ENCODE peak calls at places on chromosomes 2 and 18, in ten cellular contexts. A is A549, J is fibroblast of mammary gland, P is dorsolateral prefrontal cortex, U is OCI-LY7, O is ascending aorta, N is breast epithelium, S is adrenal gland, W is cardiac muscle cell, G is Calu3. R is an unnamed sample.

GRCh38 chr2:149606251-149606811 is 18.8 kb upstream of the MMADHC start:
- DNase-seq in A (no peak), J (no peak), P (no peak), U (no peak), O (no peak), N (no peak), S (no peak), W (no peak), G (no peak), R (no peak)

GRCh38 chr18:13035249-13035914 is 44.2 kb downstream of the CEP192 start:
- DNase-seq in A (no peak), J (peak), P (no peak), U (no peak), O (no peak), N (no peak), S (no peak), W (no peak), G (no peak), R (no peak)

GRCh38 chr18:3111523-3112240 is 98.7 kb upstream of the LPIN2 start:
- DNase-seq in A (no peak), J (no peak), P (no peak), U (no peak), O (no peak), N (no peak), S (no peak), W (no peak), G (no peak), R (no peak)

GRCh38 chr2:71611781-71612545 is 158.6 kb downstream of the DYSF start:
- DNase-seq in A (no peak), J (no peak), P (no peak), U (no peak), O (no peak), N (peak), S (no peak), W (no peak), G (no peak), R (peak)

GRCh38 chr2:117055499-117056375 is 758.8 kb upstream of the DDX18 start:
- DNase-seq in A (no peak), J (no peak), P (no peak), U (no peak), O (no peak), N (no peak), S (no peak), W (no peak), G (no peak), R (no peak)

GRCh38 chr2:172710584-172711024 is 25.0 kb upstream of the RAPGEF4 start:
- DNase-seq in A (peak), J (peak), P (no peak), U (peak), O (no peak), N (no peak), S (peak), W (peak), G (peak), R (no peak)

GRCh38 chr2:118658581-118659248 is 188.7 kb downstream of the EN1 start:
- DNase-seq in A (no peak), J (peak), P (no peak), U (no peak), O (no peak), N (no peak), S (no peak), W (no peak), G (no peak), R (no peak)

GRCh38 chr2:98867539-98868309 is 68.3 kb downstream of the CRACDL start:
- DNase-seq in A (no peak), J (peak), P (no peak), U (no peak), O (no peak), N (no peak), S (no peak), W (no peak), G (no peak), R (no peak)

GRCh38 chr18:62450175-62450545 is 72.7 kb upstream of the ZCCHC2 start:
- DNase-seq in A (no peak), J (no peak), P (no peak), U (no peak), O (no peak), N (no peak), S (no peak), W (no peak), G (no peak), R (no peak)

GRCh38 chr2:168718622-168719021 is 83.8 kb upstream of the NOSTRIN start:
- DNase-seq in A (no peak), J (no peak), P (no peak), U (no peak), O (no peak), N (no peak), S (no peak), W (no peak), G (no peak), R (no peak)

GRCh38 chr2:10094271-10094814 is 14.1 kb upstream of the CYS1 start:
- DNase-seq in A (no peak), J (no peak), P (no peak), U (no peak), O (no peak), N (no peak), S (no peak), W (no peak), G (no peak), R (no peak)

GRCh38 chr2:60329225-60329624 is 224.2 kb downstream of the BCL11A start:
- DNase-seq in A (no peak), J (no peak), P (no peak), U (no peak), O (no peak), N (no peak), S (no peak), W (no peak), G (no peak), R (no peak)

GRCh38 chr2:192190474-192190873 is 4.3 kb downstream of the TMEFF2 start:
- DNase-seq in A (peak), J (peak), P (no peak), U (peak), O (no peak), N (no peak), S (no peak), W (peak), G (no peak), R (no peak)

GRCh38 chr2:175207741-175208438 is 26.4 kb upstream of the ATP5MC3 start:
- DNase-seq in A (no peak), J (no peak), P (peak), U (no peak), O (no peak), N (no peak), S (no peak), W (no peak), G (no peak), R (no peak)

GRCh38 chr18:44601447-44601846 is 79.2 kb upstream of the SETBP1 start:
- DNase-seq in A (no peak), J (peak), P (no peak), U (no peak), O (no peak), N (no peak), S (no peak), W (peak), G (no peak), R (no peak)

GRCh38 chr2:27756544-27757498 is 14.7 kb upstream of the MRPL33 start:
- DNase-seq in A (no peak), J (no peak), P (no peak), U (no peak), O (peak), N (no peak), S (peak), W (no peak), G (no peak), R (no peak)

DNA sequence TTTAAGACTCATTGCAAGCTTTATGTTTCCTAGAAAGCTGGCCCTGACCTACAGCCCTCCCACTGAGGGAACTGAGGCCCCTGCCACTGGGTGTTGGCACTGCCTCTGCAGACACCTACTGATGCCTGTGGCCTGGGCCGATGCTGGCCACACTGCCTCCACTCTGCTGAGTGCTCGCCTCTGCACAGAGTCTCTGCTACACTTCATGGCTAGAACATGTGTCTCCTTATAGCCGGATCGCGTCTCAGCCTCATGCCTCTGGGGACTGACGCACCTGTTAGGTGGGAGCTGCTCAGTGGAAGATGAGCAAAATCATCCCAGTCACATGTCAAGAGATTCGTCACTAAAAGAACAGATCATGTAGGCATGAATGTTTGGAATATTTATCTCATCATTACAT is 108.7 kb downstream of the RGPD3 start:
- DNase-seq in A (no peak), J (no peak), P (no peak), U (no peak), O (no peak), N (no peak), S (no peak), W (no peak), G (no peak), R (no peak)
- TF ChIP-seq CTCF in A (no peak), J (no peak), P (no peak), U (no peak), O (no peak), N (no peak), S (no peak), W (no peak), G (no peak), R (no peak)

DNA sequence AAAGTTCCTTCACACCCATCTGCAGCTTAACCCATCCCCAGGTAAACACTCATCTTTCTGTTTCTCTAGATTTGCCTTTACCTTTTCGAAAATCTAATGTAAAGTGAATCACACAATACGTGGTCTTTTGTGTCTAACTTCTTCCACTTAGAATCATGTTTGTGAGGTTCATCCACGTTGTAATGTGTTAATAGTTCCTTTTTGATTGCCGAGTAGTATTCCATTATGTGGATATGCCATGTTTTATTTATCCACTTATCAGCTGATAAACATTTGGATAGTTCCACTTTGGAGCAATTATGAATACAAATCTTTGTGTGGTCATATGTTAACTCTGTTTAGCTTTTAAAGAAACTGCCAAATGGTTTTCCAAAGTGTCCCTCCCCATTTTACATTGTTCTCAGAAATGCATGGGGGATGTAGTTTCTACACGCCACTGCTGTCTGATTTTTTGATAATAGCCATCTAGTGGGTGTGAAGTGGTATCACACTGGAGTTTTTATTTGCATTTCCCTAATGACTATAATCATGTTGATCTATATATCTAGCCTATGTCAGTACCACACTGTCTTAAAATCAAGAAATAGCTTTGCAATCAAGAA is 22.3 kb downstream of the PECR start:
- DNase-seq in A (no peak), J (no peak), P (no peak), U (peak), O (no peak), N (no peak), S (no peak), W (no peak), G (no peak), R (no peak)
- TF ChIP-seq CTCF in A (no peak), J (peak), P (no peak), U (peak), O (no peak), N (no peak), S (no peak), W (peak), G (peak), R (peak)

GRCh38 chr2:85675427-85675826 is 7.4 kb upstream of the SFTPB start:
- DNase-seq in A (no peak), J (no peak), P (no peak), U (no peak), O (no peak), N (no peak), S (no peak), W (no peak), G (no peak), R (no peak)
- TF ChIP-seq CTCF in A (no peak), J (no peak), P (no peak), U (no peak), O (no peak), N (no peak), S (no peak), W (no peak), G (no peak), R (no peak)

DNA sequence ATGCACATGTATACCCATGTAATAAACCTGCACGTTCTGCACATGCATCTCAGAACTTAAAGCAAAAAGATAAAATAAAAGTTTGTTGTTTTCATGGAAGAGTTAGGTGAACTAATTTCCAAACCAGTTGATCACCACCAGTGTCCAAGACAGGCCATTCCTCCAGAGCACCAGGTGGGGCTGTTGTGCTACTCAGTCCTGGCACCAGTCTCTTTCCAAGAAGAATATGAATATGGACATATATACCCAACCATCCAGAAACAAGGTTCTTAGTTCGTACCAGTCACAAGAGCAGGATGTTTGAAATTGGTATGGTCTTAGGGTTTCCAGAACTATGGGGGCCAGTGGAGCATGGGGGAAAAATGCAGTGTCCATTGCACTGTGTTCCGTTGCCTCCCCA is 17.2 kb upstream of the TNP1 start:
- DNase-seq in A (no peak), J (peak), P (no peak), U (no peak), O (no peak), N (no peak), S (no peak), W (no peak), G (no peak), R (no peak)
- TF ChIP-seq CTCF in A (no peak), J (peak), P (no peak), U (peak), O (no peak), N (no peak), S (no peak), W (no peak), G (no peak), R (no peak)

GRCh38 chr2:106562826-106563594 is 75.8 kb downstream of the CD8B2 start:
- DNase-seq in A (no peak), J (peak), P (no peak), U (no peak), O (no peak), N (no peak), S (no peak), W (no peak), G (peak), R (no peak)
- TF ChIP-seq CTCF in A (peak), J (peak), P (no peak), U (no peak), O (peak), N (no peak), S (peak), W (no peak), G (peak), R (peak)

DNA sequence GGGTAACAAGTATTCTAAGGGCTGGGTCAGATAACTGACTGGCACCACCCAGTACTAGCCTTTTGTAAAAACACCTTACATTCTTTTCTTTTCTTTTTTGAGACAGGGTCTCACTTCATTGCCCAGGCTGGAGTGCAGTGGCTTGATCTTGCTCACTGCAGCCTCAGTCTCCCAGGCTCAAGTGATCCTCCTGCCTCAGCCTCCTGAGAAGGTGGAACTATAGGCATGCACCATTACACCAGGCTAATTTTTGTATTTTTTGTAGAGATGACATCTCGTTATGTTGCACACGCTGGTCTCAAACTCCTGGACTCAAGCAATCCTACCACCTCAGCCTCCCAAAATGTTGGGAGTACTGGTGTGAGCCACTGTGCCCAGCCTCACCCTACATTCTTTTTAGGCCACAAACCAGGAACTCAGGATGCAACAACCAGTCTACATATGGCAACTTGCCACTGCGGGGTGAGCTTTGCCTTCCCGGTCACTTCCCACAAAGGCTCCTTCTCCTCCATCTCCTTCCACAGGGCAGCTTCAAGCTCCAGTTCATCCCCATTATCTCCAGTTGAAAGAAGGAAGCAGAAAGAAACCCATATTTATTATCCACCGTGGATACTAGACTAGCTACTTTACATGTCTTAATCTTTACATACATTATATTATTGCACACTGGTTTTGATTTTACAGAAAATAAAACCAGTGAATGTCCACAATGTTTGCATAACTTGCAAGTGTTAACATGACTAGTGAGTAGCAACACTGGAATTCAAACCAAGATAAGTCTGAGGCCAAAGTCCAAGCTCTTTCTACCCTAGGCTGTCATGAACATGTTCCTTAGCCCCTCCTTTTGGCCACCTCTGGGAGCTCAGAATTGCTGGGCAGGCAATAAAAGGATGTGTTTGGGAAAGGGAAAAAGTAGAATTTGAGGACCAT is 23.7 kb upstream of the AP1S3 start:
- DNase-seq in A (peak), J (peak), P (no peak), U (no peak), O (no peak), N (no peak), S (no peak), W (no peak), G (peak), R (no peak)
- TF ChIP-seq CTCF in A (peak), J (peak), P (no peak), U (no peak), O (no peak), N (no peak), S (no peak), W (peak), G (no peak), R (no peak)

DNA sequence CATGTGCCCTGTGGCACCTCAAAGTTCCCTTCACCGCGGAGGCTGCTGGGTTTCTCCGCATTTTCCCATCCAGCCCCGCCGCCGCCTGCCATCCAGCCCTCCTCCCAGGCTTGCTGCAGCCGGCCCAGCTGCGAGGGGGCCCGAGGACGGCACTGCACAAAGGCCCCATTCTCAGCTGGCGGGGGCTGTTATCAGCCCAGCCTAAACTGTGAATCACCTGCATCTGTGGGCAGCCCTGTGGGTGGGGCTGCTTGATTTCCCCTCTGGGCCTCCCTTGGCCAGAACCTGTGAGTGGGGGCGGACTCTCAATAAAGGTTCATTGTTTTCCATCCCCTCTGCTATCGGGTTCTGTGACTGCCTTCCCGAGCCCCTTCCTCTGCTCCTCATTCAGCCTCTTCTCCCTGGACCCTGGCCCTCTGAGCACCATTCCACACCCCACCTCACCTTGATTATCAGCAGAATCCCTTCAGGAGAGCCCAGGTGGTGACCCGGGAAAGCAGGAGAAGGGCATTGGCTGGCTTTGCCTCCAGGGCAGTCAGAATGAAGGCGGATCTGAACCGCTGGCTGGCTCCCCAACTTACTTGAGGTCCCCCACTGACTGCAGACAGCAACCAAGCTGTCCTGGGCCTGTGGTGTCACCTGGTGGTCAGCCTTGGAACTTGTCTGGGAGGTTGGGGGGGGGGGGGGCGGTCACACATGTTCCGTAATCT is 204.5 kb downstream of the ZFP36L2 start:
- DNase-seq in A (no peak), J (no peak), P (peak), U (peak), O (no peak), N (no peak), S (no peak), W (no peak), G (peak), R (no peak)
- TF ChIP-seq CTCF in A (no peak), J (peak), P (peak), U (peak), O (no peak), N (peak), S (peak), W (peak), G (peak), R (peak)

GRCh38 chr2:96739633-96740428 is at the start of gene LMAN2L:
- DNase-seq in A (peak), J (peak), P (peak), U (peak), O (peak), N (peak), S (peak), W (peak), G (peak), R (peak)
- TF ChIP-seq CTCF in A (no peak), J (no peak), P (peak), U (no peak), O (peak), N (no peak), S (no peak), W (no peak), G (no peak), R (no peak)

GRCh38 chr2:65387017-65387416 is 45.4 kb downstream of the SPRED2 start:
- DNase-seq in A (no peak), J (no peak), P (no peak), U (no peak), O (no peak), N (no peak), S (no peak), W (no peak), G (no peak), R (no peak)
- TF ChIP-seq CTCF in A (no peak), J (peak), P (no peak), U (peak), O (no peak), N (no peak), S (no peak), W (no peak), G (no peak), R (no peak)